ENCODE peak calls at places on chromosome 15, in nine cellular contexts. M is islet precursor cell; B is foreskin fibroblast; R is T-helper 9 cell; G is central memory CD4-positive, alpha-beta T cell; V is GM23248; N is NCI-H1048; H is EH; U is dermis blood vessel endothelial cell. Q is an unnamed sample.

GRCh38 chr15:27638950-27639349 is 460.2 kb downstream of the OCA2 start:
- DNase-seq in M (no peak), B (no peak), R (no peak), G (no peak), V (no peak), N (no peak), H (no peak), U (no peak), Q (no peak)

GRCh38 chr15:40982855-40983254 is 29.6 kb downstream of the CHAC1 start:
- DNase-seq in M (peak; percentile 45), B (peak; percentile 67), R (no peak), G (no peak), V (peak; percentile 84), N (no peak), H (peak; percentile 97), U (peak; percentile 95), Q (peak; percentile 93)

GRCh38 chr15:26550880-26551279 is 222.0 kb downstream of the GABRB3 start:
- DNase-seq in M (no peak), B (no peak), R (no peak), G (no peak), V (no peak), N (no peak), H (no peak), U (no peak), Q (no peak)

GRCh38 chr15:26773485-26773877 is 615 bp upstream of the GABRB3 start:
- DNase-seq in M (peak; percentile 78), B (no peak), R (no peak), G (no peak), V (no peak), N (no peak), H (no peak), U (no peak), Q (no peak)

GRCh38 chr15:76011611-76012010 is 613 bp downstream of the NRG4 start:
- DNase-seq in M (no peak), B (no peak), R (no peak), G (no peak), V (no peak), N (no peak), H (no peak), U (no peak), Q (no peak)

GRCh38 chr15:81485806-81486205 is 111.8 kb upstream of the TMC3 start:
- DNase-seq in M (no peak), B (no peak), R (no peak), G (no peak), V (no peak), N (no peak), H (peak; percentile 13), U (peak; percentile 44), Q (peak; percentile 15)

GRCh38 chr15:67147410-67147949 is 82.1 kb downstream of the SMAD3 start:
- DNase-seq in M (peak; percentile 77), B (no peak), R (no peak), G (no peak), V (no peak), N (no peak), H (no peak), U (no peak), Q (no peak)

GRCh38 chr15:78855746-78856145 is 16.9 kb upstream of the MORF4L1 start:
- DNase-seq in M (no peak), B (no peak), R (no peak), G (no peak), V (peak; percentile 90), N (no peak), H (peak; percentile 91), U (no peak), Q (no peak)

GRCh38 chr15:67685008-67685599 is 140.2 kb upstream of the SKOR1 start:
- DNase-seq in M (no peak), B (peak; percentile 12), R (no peak), G (no peak), V (peak; percentile 62), N (no peak), H (peak; percentile 59), U (peak; percentile 58), Q (peak; percentile 13)

GRCh38 chr15:57635300-57635944 is 43.7 kb downstream of the MYZAP start:
- DNase-seq in M (no peak), B (peak; percentile 7), R (no peak), G (no peak), V (peak; percentile 13), N (no peak), H (peak; percentile 31), U (peak; percentile 44), Q (peak; percentile 24)

GRCh38 chr15:29106551-29107290 is 162.9 kb downstream of the NSMCE3 start:
- DNase-seq in M (no peak), B (no peak), R (no peak), G (no peak), V (peak; percentile 12), N (no peak), H (no peak), U (no peak), Q (no peak)

GRCh38 chr15:99167201-99167600 is 62.3 kb downstream of the SYNM start:
- DNase-seq in M (peak; percentile 55), B (no peak), R (no peak), G (no peak), V (no peak), N (no peak), H (no peak), U (no peak), Q (no peak)

GRCh38 chr15:66120422-66120821 is 133.1 kb downstream of the MEGF11 start:
- DNase-seq in M (no peak), B (no peak), R (no peak), G (no peak), V (no peak), N (no peak), H (no peak), U (no peak), Q (no peak)

GRCh38 chr15:39429898-39430357 is 151.0 kb upstream of the THBS1 start:
- DNase-seq in M (no peak), B (peak; percentile 69), R (no peak), G (no peak), V (peak; percentile 86), N (no peak), H (peak; percentile 92), U (peak; percentile 97), Q (peak; percentile 99)

Q was measured in endothelial cell of umbilical vein.